ENCODE peak calls at places on chromosomes 3 and 15, in nine cellular contexts. One of them, this sample, is unnamed.

GRCh38 chr15:75712668-75713337 is at the start of gene CSPG4:
- DNase-seq in left kidney: peak; percentile 93
- DNase-seq in A172: peak; percentile 46
- DNase-seq in KBM-7: no peak
- DNase-seq in NCI-H446 treated with DMSO at 0.1 percent for 48 hours: no peak
- DNase-seq in renal cortical epithelial cell: no peak
- DNase-seq in AG08395: peak; percentile 83
- DNase-seq in ovary: peak; percentile 80
- DNase-seq in astrocyte of the cerebellum: no peak
- DNase-seq in this sample: peak; percentile 79

GRCh38 chr15:39580117-39580629 is 706 bp upstream of the THBS1 start:
- DNase-seq in A172: peak; percentile 71
- DNase-seq in astrocyte of the cerebellum: peak; percentile 92
- DNase-seq in ovary: peak; percentile 98
- DNase-seq in NCI-H446 treated with DMSO at 0.1 percent for 48 hours: peak; percentile 13
- DNase-seq in AG08395: peak; percentile 74
- DNase-seq in left kidney: peak; percentile 96
- DNase-seq in renal cortical epithelial cell: peak; percentile 72
- DNase-seq in KBM-7: peak; percentile 92
- DNase-seq in this sample: peak; percentile 97

GRCh38 chr15:74605810-74606179 is 9.8 kb upstream of the CLK3 start:
- DNase-seq in AG08395: no peak
- DNase-seq in ovary: no peak
- DNase-seq in renal cortical epithelial cell: no peak
- DNase-seq in astrocyte of the cerebellum: no peak
- DNase-seq in KBM-7: no peak
- DNase-seq in A172: no peak
- DNase-seq in left kidney: no peak
- DNase-seq in NCI-H446 treated with DMSO at 0.1 percent for 48 hours: no peak
- DNase-seq in this sample: no peak

GRCh38 chr3:5162102-5162501 is 25.4 kb upstream of the EDEM1 start:
- DNase-seq in ovary: no peak
- DNase-seq in astrocyte of the cerebellum: peak; percentile 79
- DNase-seq in A172: peak; percentile 82
- DNase-seq in left kidney: no peak
- DNase-seq in renal cortical epithelial cell: peak; percentile 75
- DNase-seq in NCI-H446 treated with DMSO at 0.1 percent for 48 hours: no peak
- DNase-seq in AG08395: peak; percentile 59
- DNase-seq in KBM-7: no peak
- DNase-seq in this sample: no peak

GRCh38 chr15:96416218-96416933 is 85.9 kb downstream of the NR2F2 start:
- DNase-seq in AG08395: no peak
- DNase-seq in renal cortical epithelial cell: no peak
- DNase-seq in NCI-H446 treated with DMSO at 0.1 percent for 48 hours: no peak
- DNase-seq in KBM-7: no peak
- DNase-seq in A172: no peak
- DNase-seq in left kidney: peak; percentile 53
- DNase-seq in ovary: no peak
- DNase-seq in astrocyte of the cerebellum: no peak
- DNase-seq in this sample: no peak

GRCh38 chr3:179768080-179768479 is 115.2 kb downstream of the USP13 start:
- DNase-seq in left kidney: peak; percentile 55
- DNase-seq in astrocyte of the cerebellum: peak; percentile 70
- DNase-seq in ovary: no peak
- DNase-seq in NCI-H446 treated with DMSO at 0.1 percent for 48 hours: no peak
- DNase-seq in AG08395: peak; percentile 86
- DNase-seq in KBM-7: peak; percentile 85
- DNase-seq in renal cortical epithelial cell: peak; percentile 86
- DNase-seq in A172: peak; percentile 76
- DNase-seq in this sample: no peak

GRCh38 chr3:178284180-178284579 is 252.1 kb upstream of the KCNMB2 start:
- DNase-seq in astrocyte of the cerebellum: no peak
- DNase-seq in A172: no peak
- DNase-seq in ovary: no peak
- DNase-seq in AG08395: no peak
- DNase-seq in KBM-7: no peak
- DNase-seq in left kidney: peak; percentile 4
- DNase-seq in NCI-H446 treated with DMSO at 0.1 percent for 48 hours: no peak
- DNase-seq in renal cortical epithelial cell: peak; percentile 87
- DNase-seq in this sample: no peak

GRCh38 chr15:75720787-75721461 is 8.3 kb upstream of the CSPG4 start:
- DNase-seq in NCI-H446 treated with DMSO at 0.1 percent for 48 hours: peak; percentile 14
- DNase-seq in AG08395: no peak
- DNase-seq in astrocyte of the cerebellum: no peak
- DNase-seq in A172: peak; percentile 87
- DNase-seq in KBM-7: peak; percentile 83
- DNase-seq in ovary: no peak
- DNase-seq in renal cortical epithelial cell: peak; percentile 66
- DNase-seq in left kidney: peak; percentile 79
- DNase-seq in this sample: peak; percentile 73

This sample was measured in Right ventricle myocardium superior.